ENCODE peak calls at places on chromosomes 11 and 22, in four cellular contexts. R, T, K and V are unnamed samples.

GRCh38 chr11:131488208-131488607 is 117.8 kb downstream of the NTM start:
- DNase-seq in K (no peak), R (no peak), T (no peak), V (no peak)

GRCh38 chr22:24161909-24162308 is 19.4 kb upstream of the SUSD2 start:
- DNase-seq in R (no peak), T (no peak), K (no peak), V (no peak)

GRCh38 chr11:76147106-76147735 is 59.1 kb downstream of the WNT11 start:
- DNase-seq in K (no peak), T (no peak), R (no peak), V (no peak)

GRCh38 chr22:19525116-19525660 is 978 bp upstream of the CLDN5 start:
- DNase-seq in K (peak), T (no peak), R (peak), V (no peak)

GRCh38 chr11:60950933-60951610 is 904 bp downstream of the SLC15A3 start:
- DNase-seq in T (peak), R (no peak), K (no peak), V (no peak)

GRCh38 chr11:60872124-60872951 is 5.0 kb downstream of the ZP1 start:
- DNase-seq in R (no peak), K (peak), T (no peak), V (no peak)

GRCh38 chr11:1727861-1728260 is 22.5 kb downstream of the IFITM10 start:
- DNase-seq in K (no peak), R (no peak), T (no peak), V (no peak)

GRCh38 chr11:62552931-62553838 is 6.6 kb upstream of the AHNAK start:
- DNase-seq in T (no peak), R (no peak), K (peak), V (peak)

GRCh38 chr11:69013009-69013951 is at the start of gene MRGPRF:
- DNase-seq in R (no peak), K (peak), T (no peak), V (no peak)

GRCh38 chr11:44977493-44977984 is 26.9 kb upstream of the TP53I11 start:
- DNase-seq in R (peak), T (no peak), K (no peak), V (no peak)

GRCh38 chr11:23990346-23990745 is 506.5 kb upstream of the LUZP2 start:
- DNase-seq in K (no peak), R (no peak), T (no peak), V (no peak)

GRCh38 chr11:11703885-11704284 is 82.1 kb upstream of the GALNT18 start:
- DNase-seq in R (no peak), T (no peak), K (no peak), V (no peak)

GRCh38 chr22:28316014-28316413 is 363.6 kb downstream of the TTC28 start:
- DNase-seq in R (no peak), T (no peak), K (no peak), V (no peak)

GRCh38 chr11:117096140-117096972 is 1.9 kb downstream of the SIK3 start:
- DNase-seq in R (no peak), K (no peak), T (no peak), V (no peak)

GRCh38 chr11:132278801-132279574 is 908.6 kb downstream of the NTM start:
- DNase-seq in K (no peak), R (no peak), T (no peak), V (no peak)

GRCh38 chr11:106989056-106989455 is 29.2 kb downstream of the GUCY1A2 start:
- DNase-seq in R (no peak), K (no peak), T (no peak), V (no peak)

GRCh38 chr11:118607401-118608267 is at the start of gene PHLDB1:
- DNase-seq in K (peak), R (peak), T (peak), V (no peak)

GRCh38 chr11:8566613-8567210 is 27.3 kb downstream of the STK33 start:
- DNase-seq in T (no peak), K (no peak), R (peak), V (peak)

GRCh38 chr11:116990061-116990473 is 108.2 kb downstream of the SIK3 start:
- DNase-seq in R (no peak), K (peak), T (no peak), V (no peak)

GRCh38 chr11:134292661-134293060 is 16.5 kb downstream of the GLB1L3 start:
- DNase-seq in R (no peak), T (no peak), K (no peak), V (no peak)

GRCh38 chr11:111765320-111765983 is 737 bp downstream of the PPP2R1B start:
- DNase-seq in K (peak), T (peak), R (no peak), V (no peak)